ENCODE peak calls at places on chromosomes 13 and 19, in four cellular contexts. M, E, L and F are unnamed samples. For H3K4me1, the result is how much of the 10 kb centered on the place peaks cover.

GRCh38 chr13:80840313-80840976 is 499.5 kb upstream of the SPRY2 start:
- DNase-seq in E (no peak), M (peak), L (no peak), F (no peak)

GRCh38 chr13:23790591-23791170 is 98.5 kb downstream of the MIPEP start:
- DNase-seq in E (no peak), L (no peak), M (no peak), F (no peak)

GRCh38 chr13:35894636-35895035 is 236.5 kb downstream of the DCLK1 start:
- DNase-seq in L (no peak), E (no peak), M (no peak), F (no peak)

GRCh38 chr13:45310341-45311138 is 30.4 kb downstream of the TPT1 start:
- DNase-seq in M (no peak), L (no peak), E (no peak), F (no peak)

GRCh38 chr19:58572818-58573657 is at the start of gene MZF1:
- DNase-seq in L (peak), E (peak), M (peak), F (peak)

GRCh38 chr13:71730267-71730666 is 136.7 kb downstream of the DACH1 start:
- DNase-seq in E (no peak), M (no peak), L (no peak), F (no peak)

GRCh38 chr13:18992791-18993190 is 188.8 kb downstream of the TUBA3C start:
- DNase-seq in M (no peak), E (no peak), L (no peak), F (no peak)

GRCh38 chr19:34178276-34178614 is 5.9 kb downstream of the LSM14A start:
- DNase-seq in E (no peak), M (no peak), L (no peak), F (no peak)

GRCh38 chr19:14871619-14872230 is 14.2 kb downstream of the OR7A17 start:
- DNase-seq in E (no peak), M (no peak), L (peak), F (no peak)

GRCh38 chr13:46181799-46182490 is at the start of gene LCP1:
- DNase-seq in L (no peak), E (no peak), M (peak), F (no peak)

GRCh38 chr13:113070855-113071254 is 34.7 kb upstream of the F7 start:
- DNase-seq in M (no peak), L (no peak), E (no peak), F (no peak)

GRCh38 chr19:21496876-21497275 is 8.5 kb upstream of the ZNF429 start:
- DNase-seq in L (no peak), E (no peak), M (no peak), F (no peak)

GRCh38 chr13:73940098-73940497 is 194.1 kb downstream of the KLF12 start:
- DNase-seq in E (no peak), M (no peak), L (no peak), F (peak)

GRCh38 chr19:41226053-41226873 is 7.2 kb downstream of the AXL start:
- DNase-seq in E (no peak), L (peak), M (peak), F (peak)

GRCh38 chr13:35909837-35910236 is 221.3 kb downstream of the DCLK1 start:
- DNase-seq in M (no peak), L (no peak), E (no peak), F (no peak)

GRCh38 chr19:30425885-30426838 is 54.0 kb downstream of the ZNF536 start:
- DNase-seq in L (no peak), E (no peak), M (no peak), F (no peak)

GRCh38 chr13:101230271-101230890 is 185.9 kb downstream of the NALCN start:
- DNase-seq in L (no peak), E (no peak), M (no peak), F (no peak)

GRCh38 chr13:77048592-77048991 is 21.6 kb upstream of the FBXL3 start:
- DNase-seq in L (no peak), E (no peak), M (no peak), F (no peak)

DNA sequence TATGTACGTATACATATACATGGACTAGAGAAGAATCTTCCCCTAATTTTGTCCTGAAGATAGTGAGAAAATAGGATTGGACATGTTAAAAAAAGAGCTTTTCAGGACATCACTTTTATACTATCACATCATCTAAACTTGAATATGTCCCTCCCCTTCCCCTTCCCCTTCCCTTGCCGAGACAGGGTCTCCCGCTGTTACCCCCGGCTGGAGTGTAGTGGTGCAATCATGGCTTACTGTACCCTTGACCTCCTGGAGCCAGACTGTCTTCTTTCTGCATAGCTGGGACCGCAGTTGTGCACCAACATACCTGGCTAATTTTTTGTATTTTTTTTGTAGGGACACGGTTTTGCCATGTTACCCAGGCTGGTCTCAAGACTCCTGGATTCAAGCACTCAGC is 6.6 kb downstream of the HNRNPM start:
- DNase-seq in E (no peak), L (no peak), M (no peak), F (no peak)
- H3K4me1 ChIP-seq in E (half or more), L (half or more), M (half or more), F (half or more)

GRCh38 chr19:38564981-38565685 is 52.6 kb downstream of the MAP4K1 start:
- DNase-seq in L (no peak), M (no peak), E (no peak), F (no peak)
- TF ChIP-seq CTCF in L (peak), M (no peak), E (no peak), F (no peak)

GRCh38 chr19:6481541-6482342 is at the start of gene DENND1C:
- DNase-seq in L (no peak), E (no peak), M (peak), F (peak)
- TF ChIP-seq POLR2A in L (no peak), E (no peak), M (no peak), F (no peak)

DNA sequence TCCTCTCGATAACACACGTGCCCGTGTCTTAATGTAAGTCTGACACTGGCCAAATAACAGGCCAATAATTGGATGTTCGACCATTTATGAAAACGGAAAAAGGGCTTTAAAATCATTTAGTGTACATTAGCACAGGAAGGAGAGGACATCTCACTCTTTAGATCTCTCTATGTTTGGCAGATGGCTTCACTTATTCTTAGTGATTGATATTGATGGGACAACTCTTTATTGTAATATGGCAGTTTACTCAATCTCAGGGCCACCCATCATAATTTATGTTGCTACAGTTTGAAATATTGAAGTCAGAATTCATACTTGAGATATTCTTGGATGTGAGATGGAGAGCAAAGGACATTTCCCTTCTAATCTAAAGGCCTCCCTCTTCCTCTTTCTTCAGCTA is 430.7 kb upstream of the ARGLU1 start:
- DNase-seq in E (no peak), L (no peak), M (no peak), F (no peak)
- H3K4me1 ChIP-seq in E (under half), L (under half), M (under half), F (under half)

DNA sequence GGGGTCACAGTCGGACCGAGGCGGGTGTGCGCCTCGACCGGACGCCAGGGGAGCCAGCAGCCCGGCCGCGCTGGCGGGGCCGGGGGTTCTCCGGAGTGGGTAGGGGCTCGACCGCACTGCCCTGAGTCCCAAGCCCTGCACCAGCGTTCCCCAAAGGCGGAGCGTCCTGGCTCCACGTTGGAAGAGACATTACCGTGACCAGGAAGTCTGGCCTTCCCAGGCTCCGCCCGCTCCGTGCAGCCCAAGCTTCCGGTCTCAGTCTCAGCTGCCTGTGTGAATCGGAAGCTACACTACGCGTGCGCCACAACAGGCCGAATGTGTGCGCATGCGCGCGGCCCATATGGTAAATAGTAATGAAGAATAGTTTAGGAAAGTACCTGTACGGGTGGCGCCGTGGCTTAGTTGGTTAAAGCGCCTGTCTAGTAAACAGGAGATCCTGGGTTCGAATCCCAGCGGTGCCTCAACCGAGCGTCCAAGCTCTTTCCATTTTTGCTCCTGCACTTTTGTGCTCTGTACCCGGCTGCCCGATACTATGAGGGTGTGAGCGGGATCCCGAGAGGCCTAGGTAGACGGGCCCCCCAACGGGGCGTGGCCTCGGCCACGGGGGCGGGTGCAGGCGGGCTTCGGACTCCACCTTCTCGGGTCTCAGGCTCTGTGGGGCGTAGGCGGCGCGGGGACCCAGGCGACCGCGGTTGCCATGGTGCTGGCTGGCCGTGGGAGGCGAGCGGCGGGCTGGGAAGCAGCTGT is 17.3 kb upstream of the LRP3 start:
- DNase-seq in L (peak), M (peak), E (peak), F (peak)
- TF ChIP-seq CTCF in L (no peak), M (peak), E (peak), F (no peak)

GRCh38 chr19:1153891-1154730 is 20.0 kb downstream of the SBNO2 start:
- DNase-seq in E (no peak), L (no peak), M (no peak), F (no peak)

GRCh38 chr19:1156830-1157615 is 17.0 kb downstream of the SBNO2 start:
- DNase-seq in E (no peak), L (no peak), M (no peak), F (no peak)

GRCh38 chr19:1156305-1156801 is 17.7 kb downstream of the SBNO2 start:
- DNase-seq in M (no peak), L (no peak), E (no peak), F (peak)

GRCh38 chr19:1155352-1156304 is 18.4 kb downstream of the SBNO2 start:
- DNase-seq in L (no peak), E (no peak), M (no peak), F (no peak)

DNA sequence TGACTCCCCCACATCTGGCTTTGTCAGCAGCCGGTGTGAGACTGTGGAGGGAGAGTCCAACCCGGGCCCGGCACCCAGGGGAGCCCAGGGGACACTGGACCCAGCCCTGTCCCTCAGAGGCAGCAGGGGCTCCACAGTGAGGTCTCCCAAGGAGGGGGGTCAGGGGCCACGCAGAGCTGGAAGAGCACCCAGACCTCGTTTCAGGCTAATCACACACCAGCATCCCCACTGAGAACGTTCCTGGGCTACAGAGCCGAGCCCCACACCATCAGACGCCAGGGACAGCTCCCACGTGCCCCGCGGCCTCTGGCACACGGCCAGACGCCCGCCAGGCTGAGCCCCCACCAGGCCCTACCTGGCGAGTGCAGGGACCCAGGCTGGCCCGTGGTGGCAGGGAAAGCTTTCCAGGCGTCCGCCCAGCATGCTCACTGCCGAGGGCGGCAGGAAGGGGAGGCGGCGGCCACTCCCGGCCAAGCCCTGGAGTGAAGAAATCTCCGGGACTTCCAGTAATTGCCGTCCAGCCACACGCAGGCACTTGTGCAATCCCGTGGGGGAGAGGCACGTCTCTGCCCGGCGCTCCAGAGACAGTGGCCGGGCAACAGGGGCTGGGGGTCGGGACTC is 19.2 kb downstream of the SBNO2 start:
- DNase-seq in L (peak), E (no peak), M (peak), F (peak)
- TF ChIP-seq POLR2A in L (no peak), E (no peak), M (peak), F (peak)